ENCODE peak calls at places on chromosomes 16 and 17, in nine cellular contexts. One of them, this sample, is unnamed.

GRCh38 chr16:17303101-17303500 is 167.7 kb downstream of the XYLT1 start:
- DNase-seq in cardiac muscle cell: no peak
- DNase-seq in ovary: no peak
- DNase-seq in neural crest cell: no peak
- DNase-seq in fibroblast of mammary gland: no peak
- DNase-seq in heart left ventricle: no peak
- DNase-seq in body of pancreas: no peak
- DNase-seq in Calu3: no peak
- DNase-seq in H9: no peak
- DNase-seq in this sample: no peak

GRCh38 chr16:3971261-3971660 is 90.7 kb upstream of the CREBBP start:
- DNase-seq in cardiac muscle cell: no peak
- DNase-seq in ovary: no peak
- DNase-seq in neural crest cell: no peak
- DNase-seq in fibroblast of mammary gland: peak
- DNase-seq in heart left ventricle: no peak
- DNase-seq in body of pancreas: no peak
- DNase-seq in Calu3: no peak
- DNase-seq in H9: no peak
- DNase-seq in this sample: no peak

GRCh38 chr17:4332296-4332970 is 34.0 kb downstream of the UBE2G1 start:
- DNase-seq in cardiac muscle cell: no peak
- DNase-seq in ovary: no peak
- DNase-seq in neural crest cell: no peak
- DNase-seq in fibroblast of mammary gland: no peak
- DNase-seq in heart left ventricle: no peak
- DNase-seq in body of pancreas: no peak
- DNase-seq in Calu3: no peak
- DNase-seq in H9: no peak
- DNase-seq in this sample: no peak

GRCh38 chr17:69342896-69343644 is 16.1 kb upstream of the ABCA5 start:
- DNase-seq in cardiac muscle cell: no peak
- DNase-seq in ovary: no peak
- DNase-seq in neural crest cell: no peak
- DNase-seq in fibroblast of mammary gland: no peak
- DNase-seq in heart left ventricle: no peak
- DNase-seq in body of pancreas: peak
- DNase-seq in Calu3: no peak
- DNase-seq in H9: no peak
- DNase-seq in this sample: no peak

GRCh38 chr17:77129568-77130301 is 11.0 kb upstream of the SEC14L1 start:
- DNase-seq in cardiac muscle cell: no peak
- DNase-seq in ovary: no peak
- DNase-seq in neural crest cell: no peak
- DNase-seq in fibroblast of mammary gland: peak
- DNase-seq in heart left ventricle: peak
- DNase-seq in body of pancreas: no peak
- DNase-seq in Calu3: no peak
- DNase-seq in H9: no peak
- DNase-seq in this sample: no peak

GRCh38 chr16:21162661-21163151 is 4.2 kb downstream of the LDAF1 start:
- DNase-seq in cardiac muscle cell: no peak
- DNase-seq in ovary: peak
- DNase-seq in neural crest cell: no peak
- DNase-seq in fibroblast of mammary gland: peak
- DNase-seq in heart left ventricle: peak
- DNase-seq in body of pancreas: peak
- DNase-seq in Calu3: no peak
- DNase-seq in H9: no peak
- DNase-seq in this sample: no peak

GRCh38 chr16:24626251-24626650 is 86.9 kb downstream of the RBBP6 start:
- DNase-seq in cardiac muscle cell: no peak
- DNase-seq in ovary: no peak
- DNase-seq in neural crest cell: no peak
- DNase-seq in fibroblast of mammary gland: peak
- DNase-seq in heart left ventricle: no peak
- DNase-seq in body of pancreas: no peak
- DNase-seq in Calu3: no peak
- DNase-seq in H9: no peak
- DNase-seq in this sample: no peak

GRCh38 chr17:71461504-71462197 is 659.2 kb upstream of the SOX9 start:
- DNase-seq in cardiac muscle cell: no peak
- DNase-seq in ovary: no peak
- DNase-seq in neural crest cell: no peak
- DNase-seq in fibroblast of mammary gland: no peak
- DNase-seq in heart left ventricle: no peak
- DNase-seq in body of pancreas: no peak
- DNase-seq in Calu3: no peak
- DNase-seq in H9: no peak
- DNase-seq in this sample: no peak

GRCh38 chr17:36978810-36979584 is 30.2 kb downstream of the AATF start:
- DNase-seq in cardiac muscle cell: no peak
- DNase-seq in ovary: no peak
- DNase-seq in neural crest cell: no peak
- DNase-seq in fibroblast of mammary gland: no peak
- DNase-seq in heart left ventricle: no peak
- DNase-seq in body of pancreas: no peak
- DNase-seq in Calu3: no peak
- DNase-seq in H9: no peak
- DNase-seq in this sample: no peak

GRCh38 chr16:74501484-74502479 is 80.5 kb upstream of the CLEC18B start:
- DNase-seq in cardiac muscle cell: no peak
- DNase-seq in ovary: no peak
- DNase-seq in neural crest cell: no peak
- DNase-seq in fibroblast of mammary gland: no peak
- DNase-seq in heart left ventricle: no peak
- DNase-seq in body of pancreas: no peak
- DNase-seq in Calu3: no peak
- DNase-seq in H9: no peak
- DNase-seq in this sample: no peak

GRCh38 chr17:80774146-80774545 is 217.5 kb upstream of the CHMP6 start:
- DNase-seq in cardiac muscle cell: no peak
- DNase-seq in ovary: no peak
- DNase-seq in neural crest cell: no peak
- DNase-seq in fibroblast of mammary gland: no peak
- DNase-seq in heart left ventricle: no peak
- DNase-seq in body of pancreas: no peak
- DNase-seq in Calu3: no peak
- DNase-seq in H9: peak
- DNase-seq in this sample: no peak

GRCh38 chr17:68943123-68943811 is 11.9 kb downstream of the ABCA8 start:
- DNase-seq in cardiac muscle cell: no peak
- DNase-seq in ovary: no peak
- DNase-seq in neural crest cell: no peak
- DNase-seq in fibroblast of mammary gland: no peak
- DNase-seq in heart left ventricle: no peak
- DNase-seq in body of pancreas: no peak
- DNase-seq in Calu3: no peak
- DNase-seq in H9: no peak
- DNase-seq in this sample: no peak

GRCh38 chr17:76152580-76152979 is 11.5 kb upstream of the FOXJ1 start:
- DNase-seq in cardiac muscle cell: no peak
- DNase-seq in ovary: no peak
- DNase-seq in neural crest cell: no peak
- DNase-seq in fibroblast of mammary gland: no peak
- DNase-seq in heart left ventricle: no peak
- DNase-seq in body of pancreas: no peak
- DNase-seq in Calu3: no peak
- DNase-seq in H9: peak
- DNase-seq in this sample: no peak

GRCh38 chr17:40175928-40176327 is 1.3 kb upstream of the RAPGEFL1 start:
- DNase-seq in cardiac muscle cell: no peak
- DNase-seq in ovary: no peak
- DNase-seq in neural crest cell: no peak
- DNase-seq in fibroblast of mammary gland: no peak
- DNase-seq in heart left ventricle: no peak
- DNase-seq in body of pancreas: no peak
- DNase-seq in Calu3: no peak
- DNase-seq in H9: no peak
- DNase-seq in this sample: no peak

GRCh38 chr16:14364386-14365199 is 265.5 kb downstream of the PARN start:
- DNase-seq in cardiac muscle cell: no peak
- DNase-seq in ovary: no peak
- DNase-seq in neural crest cell: no peak
- DNase-seq in fibroblast of mammary gland: peak
- DNase-seq in heart left ventricle: no peak
- DNase-seq in body of pancreas: no peak
- DNase-seq in Calu3: peak
- DNase-seq in H9: no peak
- DNase-seq in this sample: no peak

GRCh38 chr17:14776791-14777190 is 475.9 kb downstream of the HS3ST3B1 start:
- DNase-seq in cardiac muscle cell: no peak
- DNase-seq in ovary: no peak
- DNase-seq in neural crest cell: no peak
- DNase-seq in fibroblast of mammary gland: no peak
- DNase-seq in heart left ventricle: no peak
- DNase-seq in body of pancreas: no peak
- DNase-seq in Calu3: no peak
- DNase-seq in H9: no peak
- DNase-seq in this sample: no peak

GRCh38 chr16:23842137-23842600 is 6.4 kb downstream of the PRKCB start:
- DNase-seq in cardiac muscle cell: no peak
- DNase-seq in ovary: no peak
- DNase-seq in neural crest cell: no peak
- DNase-seq in fibroblast of mammary gland: no peak
- DNase-seq in heart left ventricle: no peak
- DNase-seq in body of pancreas: no peak
- DNase-seq in Calu3: no peak
- DNase-seq in H9: no peak
- DNase-seq in this sample: no peak

GRCh38 chr17:41784207-41784744 is 2.2 kb downstream of the JUP start:
- DNase-seq in cardiac muscle cell: peak
- DNase-seq in ovary: no peak
- DNase-seq in neural crest cell: no peak
- DNase-seq in fibroblast of mammary gland: peak
- DNase-seq in heart left ventricle: peak
- DNase-seq in body of pancreas: peak
- DNase-seq in Calu3: peak
- DNase-seq in H9: peak
- DNase-seq in this sample: no peak

GRCh38 chr16:10675861-10676260 is 18.9 kb downstream of the TEKT5 start:
- DNase-seq in cardiac muscle cell: no peak
- DNase-seq in ovary: no peak
- DNase-seq in neural crest cell: no peak
- DNase-seq in fibroblast of mammary gland: no peak
- DNase-seq in heart left ventricle: no peak
- DNase-seq in body of pancreas: no peak
- DNase-seq in Calu3: no peak
- DNase-seq in H9: no peak
- DNase-seq in this sample: no peak

GRCh38 chr16:715448-716249 is 731 bp downstream of the METRN start:
- DNase-seq in cardiac muscle cell: peak
- DNase-seq in ovary: no peak
- DNase-seq in neural crest cell: no peak
- DNase-seq in fibroblast of mammary gland: peak
- DNase-seq in heart left ventricle: no peak
- DNase-seq in body of pancreas: no peak
- DNase-seq in Calu3: peak
- DNase-seq in H9: peak
- DNase-seq in this sample: no peak
- TF ChIP-seq CTCF in cardiac muscle cell: peak
- TF ChIP-seq CTCF in ovary: no peak
- TF ChIP-seq CTCF in neural crest cell: peak
- TF ChIP-seq CTCF in fibroblast of mammary gland: no peak
- TF ChIP-seq CTCF in heart left ventricle: no peak
- TF ChIP-seq CTCF in body of pancreas: no peak
- TF ChIP-seq CTCF in Calu3: no peak
- TF ChIP-seq CTCF in H9: peak
- TF ChIP-seq CTCF in this sample: no peak

GRCh38 chr16:88494335-88495154 is 41.5 kb downstream of the ZFPM1 start:
- DNase-seq in cardiac muscle cell: no peak
- DNase-seq in ovary: peak
- DNase-seq in neural crest cell: no peak
- DNase-seq in fibroblast of mammary gland: no peak
- DNase-seq in heart left ventricle: no peak
- DNase-seq in body of pancreas: no peak
- DNase-seq in Calu3: no peak
- DNase-seq in H9: peak
- DNase-seq in this sample: no peak
- TF ChIP-seq CTCF in cardiac muscle cell: no peak
- TF ChIP-seq CTCF in ovary: peak
- TF ChIP-seq CTCF in neural crest cell: no peak
- TF ChIP-seq CTCF in fibroblast of mammary gland: no peak
- TF ChIP-seq CTCF in heart left ventricle: no peak
- TF ChIP-seq CTCF in body of pancreas: no peak
- TF ChIP-seq CTCF in Calu3: no peak
- TF ChIP-seq CTCF in H9: no peak
- TF ChIP-seq CTCF in this sample: no peak

GRCh38 chr17:6209829-6210228 is 139.7 kb downstream of the WSCD1 start:
- DNase-seq in cardiac muscle cell: no peak
- DNase-seq in ovary: no peak
- DNase-seq in neural crest cell: no peak
- DNase-seq in fibroblast of mammary gland: no peak
- DNase-seq in heart left ventricle: no peak
- DNase-seq in body of pancreas: no peak
- DNase-seq in Calu3: no peak
- DNase-seq in H9: no peak
- DNase-seq in this sample: no peak
- TF ChIP-seq CTCF in cardiac muscle cell: no peak
- TF ChIP-seq CTCF in ovary: no peak
- TF ChIP-seq CTCF in neural crest cell: no peak
- TF ChIP-seq CTCF in fibroblast of mammary gland: no peak
- TF ChIP-seq CTCF in heart left ventricle: no peak
- TF ChIP-seq CTCF in body of pancreas: no peak
- TF ChIP-seq CTCF in Calu3: no peak
- TF ChIP-seq CTCF in H9: no peak
- TF ChIP-seq CTCF in this sample: no peak

GRCh38 chr16:379961-380836 is 1.6 kb downstream of the PGAP6 start:
- DNase-seq in cardiac muscle cell: no peak
- DNase-seq in ovary: no peak
- DNase-seq in neural crest cell: no peak
- DNase-seq in fibroblast of mammary gland: no peak
- DNase-seq in heart left ventricle: no peak
- DNase-seq in body of pancreas: no peak
- DNase-seq in Calu3: no peak
- DNase-seq in H9: no peak
- DNase-seq in this sample: no peak

GRCh38 chr16:380837-381787 is 666 bp downstream of the PGAP6 start:
- DNase-seq in cardiac muscle cell: peak
- DNase-seq in ovary: peak
- DNase-seq in neural crest cell: no peak
- DNase-seq in fibroblast of mammary gland: no peak
- DNase-seq in heart left ventricle: no peak
- DNase-seq in body of pancreas: peak
- DNase-seq in Calu3: no peak
- DNase-seq in H9: no peak
- DNase-seq in this sample: no peak

GRCh38 chr16:377419-377951 is 4.3 kb downstream of the PGAP6 start:
- DNase-seq in cardiac muscle cell: no peak
- DNase-seq in ovary: peak
- DNase-seq in neural crest cell: no peak
- DNase-seq in fibroblast of mammary gland: no peak
- DNase-seq in heart left ventricle: no peak
- DNase-seq in body of pancreas: peak
- DNase-seq in Calu3: no peak
- DNase-seq in H9: no peak
- DNase-seq in this sample: no peak

GRCh38 chr16:378821-379182 is 3.0 kb downstream of the PGAP6 start:
- DNase-seq in cardiac muscle cell: no peak
- DNase-seq in ovary: peak
- DNase-seq in neural crest cell: no peak
- DNase-seq in fibroblast of mammary gland: no peak
- DNase-seq in heart left ventricle: no peak
- DNase-seq in body of pancreas: no peak
- DNase-seq in Calu3: no peak
- DNase-seq in H9: no peak
- DNase-seq in this sample: no peak

GRCh38 chr16:379183-379960 is 2.4 kb downstream of the PGAP6 start:
- DNase-seq in cardiac muscle cell: no peak
- DNase-seq in ovary: no peak
- DNase-seq in neural crest cell: no peak
- DNase-seq in fibroblast of mammary gland: no peak
- DNase-seq in heart left ventricle: no peak
- DNase-seq in body of pancreas: peak
- DNase-seq in Calu3: no peak
- DNase-seq in H9: peak
- DNase-seq in this sample: no peak
- TF ChIP-seq CTCF in cardiac muscle cell: no peak
- TF ChIP-seq CTCF in ovary: no peak
- TF ChIP-seq CTCF in neural crest cell: no peak
- TF ChIP-seq CTCF in fibroblast of mammary gland: no peak
- TF ChIP-seq CTCF in heart left ventricle: no peak
- TF ChIP-seq CTCF in body of pancreas: no peak
- TF ChIP-seq CTCF in Calu3: no peak
- TF ChIP-seq CTCF in H9: no peak
- TF ChIP-seq CTCF in this sample: no peak

This sample was measured in omental fat pad.